ENCODE peak calls at places on chromosomes 2 and 18, in eight cellular contexts. One of them, this sample, is unnamed. For H3K4me1 and H3K9me3, the result is how much of the 10 kb centered on the place peaks cover.

GRCh38 chr2:101418704-101419663 is 31.7 kb upstream of the CREG2 start:
- DNase-seq in breast epithelium: peak
- DNase-seq in HepG2: peak
- DNase-seq in sigmoid colon: peak
- DNase-seq in heart right ventricle: no peak
- DNase-seq in A549: peak
- DNase-seq in CD8-positive, alpha-beta T cell: peak
- DNase-seq in ascending aorta: no peak
- DNase-seq in this sample: peak

GRCh38 chr18:42030586-42031182 is 75.7 kb downstream of the PIK3C3 start:
- DNase-seq in sigmoid colon: no peak
- DNase-seq in CD8-positive, alpha-beta T cell: no peak
- DNase-seq in HepG2: peak
- DNase-seq in ascending aorta: no peak
- DNase-seq in breast epithelium: no peak
- DNase-seq in A549: peak
- DNase-seq in heart right ventricle: no peak
- DNase-seq in this sample: no peak

GRCh38 chr2:188770296-188770695 is 203.9 kb upstream of the COL3A1 start:
- DNase-seq in sigmoid colon: no peak
- DNase-seq in HepG2: no peak
- DNase-seq in heart right ventricle: no peak
- DNase-seq in A549: no peak
- DNase-seq in breast epithelium: no peak
- DNase-seq in CD8-positive, alpha-beta T cell: no peak
- DNase-seq in ascending aorta: no peak
- DNase-seq in this sample: no peak

GRCh38 chr2:158714420-158714819 is 80.7 kb upstream of the DAPL1 start:
- DNase-seq in CD8-positive, alpha-beta T cell: no peak
- DNase-seq in A549: no peak
- DNase-seq in breast epithelium: no peak
- DNase-seq in HepG2: no peak
- DNase-seq in ascending aorta: no peak
- DNase-seq in heart right ventricle: no peak
- DNase-seq in sigmoid colon: no peak
- DNase-seq in this sample: no peak

GRCh38 chr2:72955188-72956049 is 38.1 kb downstream of the EMX1 start:
- DNase-seq in heart right ventricle: no peak
- DNase-seq in sigmoid colon: no peak
- DNase-seq in CD8-positive, alpha-beta T cell: no peak
- DNase-seq in ascending aorta: no peak
- DNase-seq in HepG2: no peak
- DNase-seq in breast epithelium: no peak
- DNase-seq in A549: no peak
- DNase-seq in this sample: no peak

GRCh38 chr2:96089356-96090180 is 26.8 kb downstream of the ADRA2B start:
- DNase-seq in HepG2: no peak
- DNase-seq in A549: no peak
- DNase-seq in sigmoid colon: peak
- DNase-seq in breast epithelium: peak
- DNase-seq in ascending aorta: no peak
- DNase-seq in heart right ventricle: peak
- DNase-seq in CD8-positive, alpha-beta T cell: peak
- DNase-seq in this sample: no peak

GRCh38 chr2:9229470-9229820 is 22.8 kb downstream of the ASAP2 start:
- DNase-seq in sigmoid colon: no peak
- DNase-seq in heart right ventricle: no peak
- DNase-seq in breast epithelium: no peak
- DNase-seq in CD8-positive, alpha-beta T cell: no peak
- DNase-seq in HepG2: no peak
- DNase-seq in ascending aorta: no peak
- DNase-seq in A549: no peak
- DNase-seq in this sample: no peak

GRCh38 chr2:174117951-174118930 is 130.1 kb downstream of the OLA1 start:
- DNase-seq in heart right ventricle: no peak
- DNase-seq in A549: peak
- DNase-seq in breast epithelium: no peak
- DNase-seq in sigmoid colon: no peak
- DNase-seq in CD8-positive, alpha-beta T cell: no peak
- DNase-seq in ascending aorta: no peak
- DNase-seq in HepG2: no peak
- DNase-seq in this sample: no peak

GRCh38 chr2:157264099-157264498 is 6.6 kb downstream of the GALNT5 start:
- DNase-seq in breast epithelium: no peak
- DNase-seq in ascending aorta: no peak
- DNase-seq in sigmoid colon: no peak
- DNase-seq in A549: no peak
- DNase-seq in HepG2: no peak
- DNase-seq in CD8-positive, alpha-beta T cell: no peak
- DNase-seq in heart right ventricle: no peak
- DNase-seq in this sample: no peak

GRCh38 chr2:723761-724160 is 46.6 kb upstream of the TMEM18 start:
- DNase-seq in breast epithelium: no peak
- DNase-seq in A549: no peak
- DNase-seq in ascending aorta: no peak
- DNase-seq in heart right ventricle: no peak
- DNase-seq in sigmoid colon: no peak
- DNase-seq in CD8-positive, alpha-beta T cell: no peak
- DNase-seq in HepG2: no peak
- DNase-seq in this sample: no peak

GRCh38 chr2:228318218-228318617 is 136.7 kb upstream of the SPHKAP start:
- DNase-seq in sigmoid colon: no peak
- DNase-seq in CD8-positive, alpha-beta T cell: no peak
- DNase-seq in ascending aorta: no peak
- DNase-seq in breast epithelium: no peak
- DNase-seq in HepG2: peak
- DNase-seq in A549: peak
- DNase-seq in heart right ventricle: peak
- DNase-seq in this sample: peak

GRCh38 chr2:208356846-208357574 is 49.6 kb upstream of the PTH2R start:
- DNase-seq in CD8-positive, alpha-beta T cell: no peak
- DNase-seq in sigmoid colon: no peak
- DNase-seq in A549: no peak
- DNase-seq in heart right ventricle: no peak
- DNase-seq in HepG2: no peak
- DNase-seq in ascending aorta: no peak
- DNase-seq in breast epithelium: no peak
- DNase-seq in this sample: no peak

GRCh38 chr2:185785851-185786473 is 47.4 kb downstream of the FSIP2 start:
- DNase-seq in A549: no peak
- DNase-seq in ascending aorta: no peak
- DNase-seq in sigmoid colon: no peak
- DNase-seq in breast epithelium: no peak
- DNase-seq in CD8-positive, alpha-beta T cell: no peak
- DNase-seq in HepG2: no peak
- DNase-seq in heart right ventricle: no peak
- DNase-seq in this sample: no peak

GRCh38 chr2:7730990-7731389 is 813.8 kb downstream of the RNF144A start:
- DNase-seq in A549: no peak
- DNase-seq in ascending aorta: no peak
- DNase-seq in sigmoid colon: no peak
- DNase-seq in HepG2: no peak
- DNase-seq in CD8-positive, alpha-beta T cell: no peak
- DNase-seq in breast epithelium: no peak
- DNase-seq in heart right ventricle: no peak
- DNase-seq in this sample: no peak

GRCh38 chr2:158038906-158039305 is 62.8 kb upstream of the UPP2 start:
- DNase-seq in A549: no peak
- DNase-seq in HepG2: no peak
- DNase-seq in CD8-positive, alpha-beta T cell: no peak
- DNase-seq in breast epithelium: no peak
- DNase-seq in sigmoid colon: no peak
- DNase-seq in heart right ventricle: no peak
- DNase-seq in ascending aorta: no peak
- DNase-seq in this sample: no peak

GRCh38 chr18:72700961-72701710 is 157.0 kb upstream of the CBLN2 start:
- DNase-seq in HepG2: peak
- DNase-seq in A549: peak
- DNase-seq in CD8-positive, alpha-beta T cell: no peak
- DNase-seq in heart right ventricle: no peak
- DNase-seq in breast epithelium: no peak
- DNase-seq in sigmoid colon: no peak
- DNase-seq in ascending aorta: no peak
- DNase-seq in this sample: no peak

GRCh38 chr2:67416136-67416535 is 19.0 kb downstream of the ETAA1 start:
- DNase-seq in sigmoid colon: no peak
- DNase-seq in CD8-positive, alpha-beta T cell: no peak
- DNase-seq in ascending aorta: no peak
- DNase-seq in breast epithelium: no peak
- DNase-seq in heart right ventricle: no peak
- DNase-seq in HepG2: no peak
- DNase-seq in A549: no peak
- DNase-seq in this sample: no peak

GRCh38 chr2:231163011-231163410 is 35.4 kb upstream of the ARMC9 start:
- DNase-seq in A549: no peak
- DNase-seq in CD8-positive, alpha-beta T cell: no peak
- DNase-seq in sigmoid colon: no peak
- DNase-seq in breast epithelium: no peak
- DNase-seq in ascending aorta: no peak
- DNase-seq in heart right ventricle: no peak
- DNase-seq in HepG2: no peak
- DNase-seq in this sample: no peak

GRCh38 chr2:219003267-219003634 is 10.0 kb upstream of the CRYBA2 start:
- DNase-seq in ascending aorta: no peak
- DNase-seq in CD8-positive, alpha-beta T cell: no peak
- DNase-seq in sigmoid colon: no peak
- DNase-seq in HepG2: no peak
- DNase-seq in heart right ventricle: no peak
- DNase-seq in A549: no peak
- DNase-seq in breast epithelium: no peak
- DNase-seq in this sample: no peak

GRCh38 chr2:176003958-176004357 is 1.9 kb upstream of the LNPK start:
- DNase-seq in breast epithelium: no peak
- DNase-seq in sigmoid colon: no peak
- DNase-seq in HepG2: no peak
- DNase-seq in CD8-positive, alpha-beta T cell: no peak
- DNase-seq in ascending aorta: no peak
- DNase-seq in A549: no peak
- DNase-seq in heart right ventricle: no peak
- DNase-seq in this sample: peak
- H3K4me3 ChIP-seq in breast epithelium: no peak
- H3K4me3 ChIP-seq in sigmoid colon: no peak
- H3K4me3 ChIP-seq in HepG2: peak
- H3K4me3 ChIP-seq in CD8-positive, alpha-beta T cell: no peak
- H3K4me3 ChIP-seq in ascending aorta: no peak
- H3K4me3 ChIP-seq in A549: no peak
- H3K4me3 ChIP-seq in heart right ventricle: peak
- H3K4me3 ChIP-seq in this sample: peak

GRCh38 chr2:127065932-127066318 is 41.0 kb downstream of the BIN1 start:
- DNase-seq in sigmoid colon: no peak
- DNase-seq in HepG2: no peak
- DNase-seq in ascending aorta: no peak
- DNase-seq in heart right ventricle: no peak
- DNase-seq in A549: no peak
- DNase-seq in breast epithelium: no peak
- DNase-seq in CD8-positive, alpha-beta T cell: no peak
- DNase-seq in this sample: no peak

GRCh38 chr2:127065299-127065931 is 41.5 kb downstream of the BIN1 start:
- DNase-seq in heart right ventricle: no peak
- DNase-seq in HepG2: no peak
- DNase-seq in sigmoid colon: no peak
- DNase-seq in breast epithelium: no peak
- DNase-seq in CD8-positive, alpha-beta T cell: no peak
- DNase-seq in ascending aorta: no peak
- DNase-seq in A549: no peak
- DNase-seq in this sample: no peak

GRCh38 chr2:127064642-127065250 is 42.2 kb downstream of the BIN1 start:
- DNase-seq in ascending aorta: peak
- DNase-seq in sigmoid colon: peak
- DNase-seq in CD8-positive, alpha-beta T cell: no peak
- DNase-seq in HepG2: peak
- DNase-seq in breast epithelium: peak
- DNase-seq in A549: peak
- DNase-seq in heart right ventricle: peak
- DNase-seq in this sample: peak

GRCh38 chr2:127061377-127062273 is 45.3 kb downstream of the BIN1 start:
- DNase-seq in breast epithelium: no peak
- DNase-seq in ascending aorta: no peak
- DNase-seq in CD8-positive, alpha-beta T cell: no peak
- DNase-seq in HepG2: no peak
- DNase-seq in sigmoid colon: no peak
- DNase-seq in A549: no peak
- DNase-seq in heart right ventricle: no peak
- DNase-seq in this sample: no peak

GRCh38 chr2:127063701-127064590 is 43.0 kb downstream of the BIN1 start:
- DNase-seq in sigmoid colon: peak
- DNase-seq in breast epithelium: no peak
- DNase-seq in heart right ventricle: no peak
- DNase-seq in ascending aorta: no peak
- DNase-seq in A549: no peak
- DNase-seq in HepG2: no peak
- DNase-seq in CD8-positive, alpha-beta T cell: no peak
- DNase-seq in this sample: no peak
- H3K4me1 ChIP-seq in sigmoid colon: under half
- H3K4me1 ChIP-seq in breast epithelium: under half
- H3K4me1 ChIP-seq in heart right ventricle: under half
- H3K4me1 ChIP-seq in ascending aorta: under half
- H3K4me1 ChIP-seq in A549: under half
- H3K4me1 ChIP-seq in HepG2: under half
- H3K4me1 ChIP-seq in CD8-positive, alpha-beta T cell: under half
- H3K4me1 ChIP-seq in this sample: under half

GRCh38 chr2:160085662-160086061 is 23.2 kb upstream of the PLA2R1 start:
- DNase-seq in A549: peak
- DNase-seq in HepG2: no peak
- DNase-seq in CD8-positive, alpha-beta T cell: no peak
- DNase-seq in breast epithelium: no peak
- DNase-seq in sigmoid colon: no peak
- DNase-seq in ascending aorta: no peak
- DNase-seq in heart right ventricle: no peak
- DNase-seq in this sample: no peak
- H3K9me3 ChIP-seq in A549: under half
- H3K9me3 ChIP-seq in HepG2: under half
- H3K9me3 ChIP-seq in CD8-positive, alpha-beta T cell: under half
- H3K9me3 ChIP-seq in breast epithelium: half or more
- H3K9me3 ChIP-seq in sigmoid colon: under half
- H3K9me3 ChIP-seq in ascending aorta: half or more
- H3K9me3 ChIP-seq in heart right ventricle: half or more
- H3K9me3 ChIP-seq in this sample: under half

DNA sequence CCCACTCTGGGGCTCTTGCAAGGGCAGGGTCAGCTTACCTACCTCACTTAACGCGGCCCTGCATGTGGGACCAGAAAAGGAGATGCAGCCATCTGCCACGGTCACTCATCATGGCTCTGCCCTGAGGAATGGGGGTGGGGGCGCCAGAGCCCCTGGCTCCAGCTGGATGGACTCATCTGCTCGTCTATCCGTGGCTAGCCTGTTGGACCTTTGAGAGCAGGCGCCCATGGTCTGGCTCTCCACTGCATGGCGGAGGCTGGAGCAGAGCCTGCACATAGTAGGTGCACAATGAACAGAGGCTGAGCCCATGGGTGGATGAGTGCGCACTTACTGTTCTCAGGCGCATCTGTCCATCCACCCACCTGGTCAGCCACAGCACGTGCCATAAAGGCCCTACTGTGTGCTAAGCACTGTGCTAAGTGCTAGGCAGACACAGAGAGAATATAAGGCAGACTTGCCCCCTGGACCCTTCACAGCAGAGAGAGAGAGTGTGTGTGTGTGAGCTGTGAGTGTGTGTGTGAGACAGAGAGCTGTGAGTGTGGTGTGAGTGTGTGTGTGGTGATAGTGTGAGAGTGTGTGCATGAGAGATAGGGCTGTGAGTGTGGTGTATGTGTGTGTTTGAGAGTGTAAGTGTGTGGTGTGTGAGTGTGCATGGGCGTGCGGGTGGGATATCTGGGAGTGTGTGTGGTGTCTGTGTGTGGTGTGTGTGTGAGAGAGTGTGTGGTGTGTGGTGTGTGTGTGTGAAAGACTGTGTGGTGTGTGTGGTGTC is 151.3 kb downstream of the TFCP2L1 start:
- DNase-seq in breast epithelium: no peak
- DNase-seq in heart right ventricle: no peak
- DNase-seq in ascending aorta: no peak
- DNase-seq in CD8-positive, alpha-beta T cell: no peak
- DNase-seq in sigmoid colon: no peak
- DNase-seq in HepG2: no peak
- DNase-seq in A549: no peak
- DNase-seq in this sample: no peak
- H3K4me3 ChIP-seq in breast epithelium: no peak
- H3K4me3 ChIP-seq in heart right ventricle: no peak
- H3K4me3 ChIP-seq in ascending aorta: no peak
- H3K4me3 ChIP-seq in CD8-positive, alpha-beta T cell: no peak
- H3K4me3 ChIP-seq in sigmoid colon: no peak
- H3K4me3 ChIP-seq in HepG2: no peak
- H3K4me3 ChIP-seq in A549: no peak
- H3K4me3 ChIP-seq in this sample: no peak

This sample was measured in small intestine.